ENCODE peak calls at places on chromosomes 12 and 14, in ten cellular contexts. X, H, E, M, I, U, Q, J, A and W are unnamed samples.

GRCh38 chr12:66329941-66330340 is 27.6 kb downstream of the HELB start:
- DNase-seq in E (no peak), H (no peak), U (peak; percentile 39), I (peak; percentile 91), Q (no peak), M (no peak), J (no peak), A (no peak), X (no peak), W (no peak)

GRCh38 chr12:51886021-51886710 is 1.7 kb upstream of the ANKRD33 start:
- DNase-seq in H (no peak), J (peak; percentile 63), E (peak; percentile 29), I (peak; percentile 81), M (peak; percentile 56), U (peak; percentile 90), X (peak; percentile 89), A (peak; percentile 82), Q (peak; percentile 62), W (peak; percentile 76)

GRCh38 chr12:14473707-14474287 is 93.9 kb downstream of the PLBD1 start:
- DNase-seq in X (no peak), Q (no peak), I (no peak), A (no peak), H (no peak), U (peak; percentile 54), M (peak; percentile 1), E (no peak), J (no peak), W (no peak)

GRCh38 chr12:53750812-53751335 is 905 bp downstream of the CISTR start:
- DNase-seq in I (no peak), H (no peak), E (no peak), X (no peak), J (no peak), A (peak; percentile 44), U (no peak), M (no peak), Q (no peak), W (peak; percentile 59)

GRCh38 chr12:56257491-56258067 is 605 bp downstream of the ANKRD52 start:
- DNase-seq in X (no peak), H (no peak), E (no peak), U (peak; percentile 39), A (no peak), J (no peak), M (peak; percentile 36), I (no peak), Q (no peak), W (no peak)

GRCh38 chr12:58777815-58778214 is 142.5 kb downstream of the LRIG3 start:
- DNase-seq in Q (no peak), M (no peak), I (no peak), A (no peak), U (no peak), E (no peak), J (no peak), X (no peak), H (no peak), W (no peak)

GRCh38 chr12:97222391-97222790 is 240.2 kb upstream of the RMST start:
- DNase-seq in M (no peak), I (no peak), Q (no peak), A (no peak), H (no peak), X (no peak), J (no peak), E (no peak), U (no peak), W (no peak)

GRCh38 chr12:106126441-106127288 is 12.1 kb downstream of the NUAK1 start:
- DNase-seq in E (no peak), J (no peak), I (no peak), X (no peak), Q (no peak), U (peak; percentile 56), H (no peak), M (peak; percentile 37), A (no peak), W (no peak)

GRCh38 chr14:61866932-61867920 is 105.0 kb downstream of the SNAPC1 start:
- DNase-seq in I (no peak), U (peak; percentile 6), X (no peak), A (no peak), Q (no peak), H (no peak), J (no peak), M (no peak), E (no peak), W (no peak)

GRCh38 chr12:2631613-2632350 is 163.0 kb upstream of the FKBP4 start:
- DNase-seq in M (no peak), Q (no peak), A (peak; percentile 56), I (no peak), H (no peak), X (no peak), E (no peak), J (no peak), U (no peak), W (no peak)

GRCh38 chr12:127640181-127640886 is 626.6 kb upstream of the TMEM132C start:
- DNase-seq in I (no peak), A (no peak), M (no peak), J (no peak), X (peak; percentile 55), Q (no peak), E (no peak), H (no peak), U (peak; percentile 64), W (no peak)

GRCh38 chr12:48473061-48473460 is 702 bp downstream of the ANP32D start:
- DNase-seq in Q (no peak), U (no peak), E (no peak), H (no peak), I (no peak), A (no peak), X (no peak), J (no peak), M (no peak), W (no peak)

GRCh38 chr12:58502236-58502635 is 418.1 kb downstream of the LRIG3 start:
- DNase-seq in J (no peak), I (no peak), U (peak; percentile 39), M (no peak), Q (no peak), E (no peak), X (no peak), H (no peak), A (no peak), W (no peak)

GRCh38 chr12:95413576-95413975 is 60.4 kb upstream of the METAP2 start:
- DNase-seq in Q (no peak), I (no peak), X (no peak), U (peak; percentile 56), J (no peak), H (no peak), E (no peak), A (no peak), M (no peak), W (no peak)

GRCh38 chr12:110725267-110725666 is 17.4 kb downstream of the PPP1CC start:
- DNase-seq in X (no peak), Q (no peak), J (no peak), H (no peak), M (no peak), U (no peak), A (no peak), E (no peak), I (peak; percentile 45), W (no peak)

GRCh38 chr14:88234442-88234841 is 88.6 kb downstream of the KCNK10 start:
- DNase-seq in E (no peak), M (no peak), Q (no peak), H (no peak), U (no peak), J (no peak), I (no peak), A (no peak), X (no peak), W (no peak)

GRCh38 chr14:96162265-96162664 is 42.4 kb upstream of the BDKRB2 start:
- DNase-seq in X (no peak), H (no peak), I (no peak), A (no peak), Q (no peak), M (no peak), E (no peak), U (no peak), J (no peak), W (no peak)

GRCh38 chr14:64879635-64880381 is at the start of gene SPTB:
- DNase-seq in E (no peak), Q (peak; percentile 58), I (no peak), X (no peak), H (peak; percentile 45), J (peak; percentile 59), U (no peak), A (peak; percentile 76), M (no peak), W (peak; percentile 81)

GRCh38 chr14:100782516-100783320 is 43.2 kb upstream of the MEG3 start:
- DNase-seq in U (no peak), J (no peak), X (no peak), H (no peak), A (no peak), M (peak; percentile 39), I (no peak), Q (no peak), E (no peak), W (peak; percentile 10)

GRCh38 chr14:106062502-106063272 is 536.3 kb downstream of the TMEM121 start:
- DNase-seq in I (no peak), E (no peak), J (peak; percentile 13), M (no peak), Q (no peak), X (no peak), U (no peak), A (no peak), H (no peak), W (no peak)